ENCODE peak calls at places on chromosomes 3 and 15, in ten cellular contexts. One of them, this sample, is unnamed.
A peak's percentile ranks its signal among the peaks of the same experiment; 100 is the strongest.

GRCh38 chr3:188170461-188171459 is 16.8 kb downstream of the LPP start:
- DNase-seq in neural crest cell: no peak
- DNase-seq in amygdala: no peak
- DNase-seq in NCI-H446: no peak
- DNase-seq in endothelial cell: no peak
- DNase-seq in NCI-H460: no peak
- DNase-seq in heart right ventricle: no peak
- DNase-seq in stimulated activated naive CD8-positive, alpha-beta T cell treated with anti-CD3 and anti-CD28 coated beads, Interleukin-15, Interleukin-2, amounts not matched to agents 100 U/mL and 50 U/mL, for 24 hours: peak; percentile 38
- DNase-seq in stimulated activated effector memory CD8-positive, alpha-beta T cell treated with anti-CD3 and anti-CD28 coated beads, Interleukin-12 subunit alpha, Interleukin-12 subunit beta, amount 100 ng/mL, for 72 hours: no peak
- DNase-seq in NCI-H1436: no peak
- DNase-seq in this sample: no peak

GRCh38 chr3:169886671-169887070 is 16.9 kb upstream of the LRRC31 start:
- DNase-seq in neural crest cell: no peak
- DNase-seq in amygdala: peak; percentile 54
- DNase-seq in NCI-H446: peak; percentile 90
- DNase-seq in endothelial cell: no peak
- DNase-seq in NCI-H460: no peak
- DNase-seq in heart right ventricle: peak; percentile 72
- DNase-seq in stimulated activated naive CD8-positive, alpha-beta T cell treated with anti-CD3 and anti-CD28 coated beads, Interleukin-15, Interleukin-2, amounts not matched to agents 100 U/mL and 50 U/mL, for 24 hours: no peak
- DNase-seq in stimulated activated effector memory CD8-positive, alpha-beta T cell treated with anti-CD3 and anti-CD28 coated beads, Interleukin-12 subunit alpha, Interleukin-12 subunit beta, amount 100 ng/mL, for 72 hours: no peak
- DNase-seq in NCI-H1436: no peak
- DNase-seq in this sample: no peak

GRCh38 chr3:78941587-78941986 is 826.2 kb downstream of the ROBO1 start:
- DNase-seq in neural crest cell: no peak
- DNase-seq in amygdala: no peak
- DNase-seq in NCI-H446: no peak
- DNase-seq in endothelial cell: no peak
- DNase-seq in NCI-H460: no peak
- DNase-seq in heart right ventricle: no peak
- DNase-seq in stimulated activated naive CD8-positive, alpha-beta T cell treated with anti-CD3 and anti-CD28 coated beads, Interleukin-15, Interleukin-2, amounts not matched to agents 100 U/mL and 50 U/mL, for 24 hours: no peak
- DNase-seq in stimulated activated effector memory CD8-positive, alpha-beta T cell treated with anti-CD3 and anti-CD28 coated beads, Interleukin-12 subunit alpha, Interleukin-12 subunit beta, amount 100 ng/mL, for 72 hours: no peak
- DNase-seq in NCI-H1436: no peak
- DNase-seq in this sample: no peak

GRCh38 chr3:170848294-170848917 is 21.6 kb downstream of the RPL22L1 start:
- DNase-seq in neural crest cell: no peak
- DNase-seq in amygdala: no peak
- DNase-seq in NCI-H446: peak; percentile 21
- DNase-seq in endothelial cell: no peak
- DNase-seq in NCI-H460: no peak
- DNase-seq in heart right ventricle: no peak
- DNase-seq in stimulated activated naive CD8-positive, alpha-beta T cell treated with anti-CD3 and anti-CD28 coated beads, Interleukin-15, Interleukin-2, amounts not matched to agents 100 U/mL and 50 U/mL, for 24 hours: no peak
- DNase-seq in stimulated activated effector memory CD8-positive, alpha-beta T cell treated with anti-CD3 and anti-CD28 coated beads, Interleukin-12 subunit alpha, Interleukin-12 subunit beta, amount 100 ng/mL, for 72 hours: no peak
- DNase-seq in NCI-H1436: no peak
- DNase-seq in this sample: no peak

GRCh38 chr3:32175607-32176197 is 62.8 kb upstream of the CMTM8 start:
- DNase-seq in neural crest cell: peak; percentile 81
- DNase-seq in amygdala: no peak
- DNase-seq in NCI-H446: peak; percentile 61
- DNase-seq in endothelial cell: peak; percentile 73
- DNase-seq in NCI-H460: peak; percentile 47
- DNase-seq in heart right ventricle: no peak
- DNase-seq in stimulated activated naive CD8-positive, alpha-beta T cell treated with anti-CD3 and anti-CD28 coated beads, Interleukin-15, Interleukin-2, amounts not matched to agents 100 U/mL and 50 U/mL, for 24 hours: peak; percentile 70
- DNase-seq in stimulated activated effector memory CD8-positive, alpha-beta T cell treated with anti-CD3 and anti-CD28 coated beads, Interleukin-12 subunit alpha, Interleukin-12 subunit beta, amount 100 ng/mL, for 72 hours: peak; percentile 43
- DNase-seq in NCI-H1436: peak; percentile 20
- DNase-seq in this sample: no peak

GRCh38 chr3:197942956-197943556 is 6.9 kb upstream of the RPL35A start:
- DNase-seq in neural crest cell: no peak
- DNase-seq in amygdala: no peak
- DNase-seq in NCI-H446: peak; percentile 63
- DNase-seq in endothelial cell: peak; percentile 28
- DNase-seq in NCI-H460: no peak
- DNase-seq in heart right ventricle: no peak
- DNase-seq in stimulated activated naive CD8-positive, alpha-beta T cell treated with anti-CD3 and anti-CD28 coated beads, Interleukin-15, Interleukin-2, amounts not matched to agents 100 U/mL and 50 U/mL, for 24 hours: no peak
- DNase-seq in stimulated activated effector memory CD8-positive, alpha-beta T cell treated with anti-CD3 and anti-CD28 coated beads, Interleukin-12 subunit alpha, Interleukin-12 subunit beta, amount 100 ng/mL, for 72 hours: no peak
- DNase-seq in NCI-H1436: peak; percentile 56
- DNase-seq in this sample: no peak

GRCh38 chr3:24662449-24663345 is 168.0 kb upstream of the THRB start:
- DNase-seq in neural crest cell: no peak
- DNase-seq in amygdala: no peak
- DNase-seq in NCI-H446: no peak
- DNase-seq in endothelial cell: no peak
- DNase-seq in NCI-H460: no peak
- DNase-seq in heart right ventricle: no peak
- DNase-seq in stimulated activated naive CD8-positive, alpha-beta T cell treated with anti-CD3 and anti-CD28 coated beads, Interleukin-15, Interleukin-2, amounts not matched to agents 100 U/mL and 50 U/mL, for 24 hours: no peak
- DNase-seq in stimulated activated effector memory CD8-positive, alpha-beta T cell treated with anti-CD3 and anti-CD28 coated beads, Interleukin-12 subunit alpha, Interleukin-12 subunit beta, amount 100 ng/mL, for 72 hours: no peak
- DNase-seq in NCI-H1436: no peak
- DNase-seq in this sample: no peak

GRCh38 chr15:100281096-100281917 is 60.5 kb downstream of the ADAMTS17 start:
- DNase-seq in neural crest cell: no peak
- DNase-seq in amygdala: no peak
- DNase-seq in NCI-H446: no peak
- DNase-seq in endothelial cell: no peak
- DNase-seq in NCI-H460: no peak
- DNase-seq in heart right ventricle: no peak
- DNase-seq in stimulated activated naive CD8-positive, alpha-beta T cell treated with anti-CD3 and anti-CD28 coated beads, Interleukin-15, Interleukin-2, amounts not matched to agents 100 U/mL and 50 U/mL, for 24 hours: no peak
- DNase-seq in stimulated activated effector memory CD8-positive, alpha-beta T cell treated with anti-CD3 and anti-CD28 coated beads, Interleukin-12 subunit alpha, Interleukin-12 subunit beta, amount 100 ng/mL, for 72 hours: no peak
- DNase-seq in NCI-H1436: no peak
- DNase-seq in this sample: no peak

GRCh38 chr15:90915808-90916440 is 12.8 kb downstream of the MAN2A2 start:
- DNase-seq in neural crest cell: no peak
- DNase-seq in amygdala: no peak
- DNase-seq in NCI-H446: no peak
- DNase-seq in endothelial cell: no peak
- DNase-seq in NCI-H460: no peak
- DNase-seq in heart right ventricle: peak; percentile 71
- DNase-seq in stimulated activated naive CD8-positive, alpha-beta T cell treated with anti-CD3 and anti-CD28 coated beads, Interleukin-15, Interleukin-2, amounts not matched to agents 100 U/mL and 50 U/mL, for 24 hours: no peak
- DNase-seq in stimulated activated effector memory CD8-positive, alpha-beta T cell treated with anti-CD3 and anti-CD28 coated beads, Interleukin-12 subunit alpha, Interleukin-12 subunit beta, amount 100 ng/mL, for 72 hours: no peak
- DNase-seq in NCI-H1436: no peak
- DNase-seq in this sample: no peak

GRCh38 chr3:148681080-148681479 is 16.6 kb upstream of the AGTR1 start:
- DNase-seq in neural crest cell: no peak
- DNase-seq in amygdala: no peak
- DNase-seq in NCI-H446: no peak
- DNase-seq in endothelial cell: no peak
- DNase-seq in NCI-H460: no peak
- DNase-seq in heart right ventricle: no peak
- DNase-seq in stimulated activated naive CD8-positive, alpha-beta T cell treated with anti-CD3 and anti-CD28 coated beads, Interleukin-15, Interleukin-2, amounts not matched to agents 100 U/mL and 50 U/mL, for 24 hours: no peak
- DNase-seq in stimulated activated effector memory CD8-positive, alpha-beta T cell treated with anti-CD3 and anti-CD28 coated beads, Interleukin-12 subunit alpha, Interleukin-12 subunit beta, amount 100 ng/mL, for 72 hours: no peak
- DNase-seq in NCI-H1436: no peak
- DNase-seq in this sample: no peak